ENCODE peak calls at places on chromosomes 7 and 10, in seven cellular contexts. One of them, this sample, is unnamed.

GRCh38 chr10:51327432-51327831 is 253.1 kb downstream of the PRKG1 start:
- DNase-seq in activated naive CD8-positive, alpha-beta T cell treated with anti-CD3 and anti-CD28 coated beads, Interleukin-2, amount 50 U/mL, for 24 hours: no peak
- DNase-seq in uterus: no peak
- DNase-seq in activated CD8-positive, alpha-beta memory T cell treated with anti-CD3 and anti-CD28 coated beads for 4 hours: no peak
- DNase-seq in GM10248: no peak
- DNase-seq in left colon: no peak
- DNase-seq in SK-MEL-5: no peak
- DNase-seq in this sample: no peak

GRCh38 chr10:99435986-99436633 is 5.7 kb upstream of the GOT1 start:
- DNase-seq in activated naive CD8-positive, alpha-beta T cell treated with anti-CD3 and anti-CD28 coated beads, Interleukin-2, amount 50 U/mL, for 24 hours: no peak
- DNase-seq in uterus: no peak
- DNase-seq in activated CD8-positive, alpha-beta memory T cell treated with anti-CD3 and anti-CD28 coated beads for 4 hours: no peak
- DNase-seq in GM10248: no peak
- DNase-seq in left colon: no peak
- DNase-seq in SK-MEL-5: peak; percentile 63
- DNase-seq in this sample: peak; percentile 55

GRCh38 chr7:116786791-116787443 is 75.5 kb upstream of the CAPZA2 start:
- DNase-seq in activated naive CD8-positive, alpha-beta T cell treated with anti-CD3 and anti-CD28 coated beads, Interleukin-2, amount 50 U/mL, for 24 hours: no peak
- DNase-seq in uterus: no peak
- DNase-seq in activated CD8-positive, alpha-beta memory T cell treated with anti-CD3 and anti-CD28 coated beads for 4 hours: no peak
- DNase-seq in GM10248: peak; percentile 75
- DNase-seq in left colon: no peak
- DNase-seq in SK-MEL-5: peak; percentile 71
- DNase-seq in this sample: peak; percentile 82

GRCh38 chr7:106448992-106449859 is 164.4 kb upstream of the NAMPT start:
- DNase-seq in activated naive CD8-positive, alpha-beta T cell treated with anti-CD3 and anti-CD28 coated beads, Interleukin-2, amount 50 U/mL, for 24 hours: no peak
- DNase-seq in uterus: no peak
- DNase-seq in activated CD8-positive, alpha-beta memory T cell treated with anti-CD3 and anti-CD28 coated beads for 4 hours: no peak
- DNase-seq in GM10248: no peak
- DNase-seq in left colon: no peak
- DNase-seq in SK-MEL-5: no peak
- DNase-seq in this sample: no peak

GRCh38 chr7:27156508-27156898 is at the start of gene HOXA7:
- DNase-seq in activated naive CD8-positive, alpha-beta T cell treated with anti-CD3 and anti-CD28 coated beads, Interleukin-2, amount 50 U/mL, for 24 hours: no peak
- DNase-seq in uterus: peak; percentile 88
- DNase-seq in activated CD8-positive, alpha-beta memory T cell treated with anti-CD3 and anti-CD28 coated beads for 4 hours: no peak
- DNase-seq in GM10248: no peak
- DNase-seq in left colon: peak; percentile 76
- DNase-seq in SK-MEL-5: no peak
- DNase-seq in this sample: no peak

GRCh38 chr10:95500649-95501048 is 60.5 kb downstream of the SORBS1 start:
- DNase-seq in activated naive CD8-positive, alpha-beta T cell treated with anti-CD3 and anti-CD28 coated beads, Interleukin-2, amount 50 U/mL, for 24 hours: no peak
- DNase-seq in uterus: no peak
- DNase-seq in activated CD8-positive, alpha-beta memory T cell treated with anti-CD3 and anti-CD28 coated beads for 4 hours: no peak
- DNase-seq in GM10248: no peak
- DNase-seq in left colon: no peak
- DNase-seq in SK-MEL-5: no peak
- DNase-seq in this sample: peak; percentile 18

GRCh38 chr7:98360221-98361124 is 40.4 kb downstream of the BAIAP2L1 start:
- DNase-seq in activated naive CD8-positive, alpha-beta T cell treated with anti-CD3 and anti-CD28 coated beads, Interleukin-2, amount 50 U/mL, for 24 hours: no peak
- DNase-seq in uterus: no peak
- DNase-seq in activated CD8-positive, alpha-beta memory T cell treated with anti-CD3 and anti-CD28 coated beads for 4 hours: no peak
- DNase-seq in GM10248: no peak
- DNase-seq in left colon: peak; percentile 62
- DNase-seq in SK-MEL-5: no peak
- DNase-seq in this sample: no peak

GRCh38 chr7:151398446-151399304 is 11.2 kb downstream of the WDR86 start:
- DNase-seq in activated naive CD8-positive, alpha-beta T cell treated with anti-CD3 and anti-CD28 coated beads, Interleukin-2, amount 50 U/mL, for 24 hours: no peak
- DNase-seq in uterus: no peak
- DNase-seq in activated CD8-positive, alpha-beta memory T cell treated with anti-CD3 and anti-CD28 coated beads for 4 hours: no peak
- DNase-seq in GM10248: no peak
- DNase-seq in left colon: no peak
- DNase-seq in SK-MEL-5: no peak
- DNase-seq in this sample: no peak

GRCh38 chr7:25037325-25037724 is 57.3 kb upstream of the OSBPL3 start:
- DNase-seq in activated naive CD8-positive, alpha-beta T cell treated with anti-CD3 and anti-CD28 coated beads, Interleukin-2, amount 50 U/mL, for 24 hours: no peak
- DNase-seq in uterus: no peak
- DNase-seq in activated CD8-positive, alpha-beta memory T cell treated with anti-CD3 and anti-CD28 coated beads for 4 hours: no peak
- DNase-seq in GM10248: no peak
- DNase-seq in left colon: no peak
- DNase-seq in SK-MEL-5: no peak
- DNase-seq in this sample: no peak

GRCh38 chr10:133097961-133098360 is 10.2 kb downstream of the ADGRA1 start:
- DNase-seq in activated naive CD8-positive, alpha-beta T cell treated with anti-CD3 and anti-CD28 coated beads, Interleukin-2, amount 50 U/mL, for 24 hours: no peak
- DNase-seq in uterus: no peak
- DNase-seq in activated CD8-positive, alpha-beta memory T cell treated with anti-CD3 and anti-CD28 coated beads for 4 hours: no peak
- DNase-seq in GM10248: no peak
- DNase-seq in left colon: no peak
- DNase-seq in SK-MEL-5: no peak
- DNase-seq in this sample: no peak

GRCh38 chr10:71842856-71843530 is 8.1 kb downstream of the PSAP start:
- DNase-seq in activated naive CD8-positive, alpha-beta T cell treated with anti-CD3 and anti-CD28 coated beads, Interleukin-2, amount 50 U/mL, for 24 hours: no peak
- DNase-seq in uterus: no peak
- DNase-seq in activated CD8-positive, alpha-beta memory T cell treated with anti-CD3 and anti-CD28 coated beads for 4 hours: no peak
- DNase-seq in GM10248: no peak
- DNase-seq in left colon: no peak
- DNase-seq in SK-MEL-5: no peak
- DNase-seq in this sample: no peak

GRCh38 chr7:41628926-41629325 is 74.0 kb downstream of the INHBA start:
- DNase-seq in activated naive CD8-positive, alpha-beta T cell treated with anti-CD3 and anti-CD28 coated beads, Interleukin-2, amount 50 U/mL, for 24 hours: no peak
- DNase-seq in uterus: no peak
- DNase-seq in activated CD8-positive, alpha-beta memory T cell treated with anti-CD3 and anti-CD28 coated beads for 4 hours: no peak
- DNase-seq in GM10248: no peak
- DNase-seq in left colon: no peak
- DNase-seq in SK-MEL-5: no peak
- DNase-seq in this sample: no peak

GRCh38 chr10:1267568-1267967 is 211.4 kb downstream of the WDR37 start:
- DNase-seq in activated naive CD8-positive, alpha-beta T cell treated with anti-CD3 and anti-CD28 coated beads, Interleukin-2, amount 50 U/mL, for 24 hours: no peak
- DNase-seq in uterus: no peak
- DNase-seq in activated CD8-positive, alpha-beta memory T cell treated with anti-CD3 and anti-CD28 coated beads for 4 hours: no peak
- DNase-seq in GM10248: no peak
- DNase-seq in left colon: no peak
- DNase-seq in SK-MEL-5: no peak
- DNase-seq in this sample: no peak